ENCODE peak calls at places on chromosomes 6 and 20, in ten cellular contexts. N, L, H, Y, K, R, B, C, U and I are unnamed samples.

GRCh38 chr6:18386302-18386976 is 711 bp upstream of the RNF144B start:
- DNase-seq in C (no peak), K (no peak), U (peak), H (no peak), Y (no peak), R (peak), B (no peak), N (no peak), L (no peak), I (no peak)

GRCh38 chr6:24648276-24648675 is 2.3 kb upstream of the KIAA0319 start:
- DNase-seq in B (no peak), K (no peak), L (no peak), U (no peak), C (no peak), N (no peak), R (no peak), Y (no peak), H (no peak), I (no peak)

GRCh38 chr6:150033197-150033771 is 8.0 kb upstream of the RAET1L start:
- DNase-seq in R (peak), H (no peak), B (no peak), N (no peak), Y (no peak), L (no peak), U (no peak), C (no peak), K (no peak), I (no peak)

GRCh38 chr6:142421285-142422202 is 119.7 kb downstream of the ADGRG6 start:
- DNase-seq in U (peak), K (no peak), H (no peak), R (peak), B (no peak), L (no peak), Y (no peak), N (no peak), C (no peak), I (no peak)

GRCh38 chr20:51372966-51373365 is 169.6 kb downstream of the NFATC2 start:
- DNase-seq in U (no peak), C (no peak), H (no peak), K (no peak), B (no peak), N (no peak), L (no peak), Y (no peak), R (no peak), I (no peak)

GRCh38 chr6:22362361-22362760 is 65.5 kb upstream of the PRL start:
- DNase-seq in U (no peak), R (peak), C (no peak), Y (no peak), H (no peak), N (no peak), L (no peak), K (no peak), B (no peak), I (no peak)

GRCh38 chr6:169340395-169340794 is 86.7 kb upstream of the THBS2 start:
- DNase-seq in U (no peak), B (no peak), K (no peak), C (no peak), Y (no peak), N (no peak), L (no peak), H (no peak), R (no peak), I (no peak)

GRCh38 chr6:159075506-159076100 is 30.8 kb upstream of the TAGAP start:
- DNase-seq in Y (no peak), R (peak), H (no peak), C (peak), L (no peak), U (no peak), K (no peak), B (no peak), N (no peak), I (peak)

GRCh38 chr20:52859156-52859887 is 112.8 kb upstream of the TSHZ2 start:
- DNase-seq in K (no peak), B (no peak), C (peak), Y (no peak), N (no peak), U (peak), H (no peak), L (no peak), R (no peak), I (no peak)

GRCh38 chr20:49762940-49763766 is 49.5 kb upstream of the B4GALT5 start:
- DNase-seq in U (no peak), Y (no peak), K (no peak), C (no peak), N (no peak), R (no peak), B (no peak), L (no peak), H (no peak), I (no peak)

GRCh38 chr6:154169193-154169847 is 130.3 kb downstream of the OPRM1 start:
- DNase-seq in K (no peak), R (no peak), U (peak), L (no peak), Y (no peak), H (no peak), B (peak), N (no peak), C (no peak), I (peak)

GRCh38 chr6:152828431-152828830 is 77.8 kb downstream of the VIP start:
- DNase-seq in L (no peak), K (no peak), B (no peak), R (no peak), H (no peak), U (no peak), N (no peak), C (no peak), Y (no peak), I (no peak)

GRCh38 chr6:39339111-39339510 is 16.6 kb upstream of the KCNK16 start:
- DNase-seq in C (no peak), L (no peak), K (no peak), B (no peak), N (no peak), Y (no peak), U (no peak), R (no peak), H (no peak), I (no peak)

GRCh38 chr6:101230866-101231265 is 162.6 kb upstream of the GRIK2 start:
- DNase-seq in N (no peak), K (no peak), B (no peak), H (no peak), R (no peak), L (no peak), U (no peak), C (no peak), Y (no peak), I (no peak)

GRCh38 chr6:13488015-13488895 is 855 bp upstream of the GFOD1 start:
- DNase-seq in L (no peak), H (peak), U (peak), Y (peak), R (peak), N (no peak), B (no peak), C (peak), K (no peak), I (no peak)

GRCh38 chr20:31833931-31834521 is 11.4 kb downstream of the FOXS1 start:
- DNase-seq in L (no peak), B (no peak), Y (no peak), H (no peak), K (no peak), C (no peak), R (no peak), N (no peak), U (no peak), I (no peak)

GRCh38 chr6:73734843-73735453 is 38.9 kb downstream of the CD109 start:
- DNase-seq in H (no peak), K (no peak), L (no peak), R (no peak), N (no peak), C (no peak), Y (no peak), B (no peak), U (no peak), I (no peak)

GRCh38 chr20:36802326-36803223 is 29.0 kb upstream of the DSN1 start:
- DNase-seq in C (no peak), U (peak), H (peak), N (no peak), B (no peak), K (no peak), Y (no peak), R (peak), L (no peak), I (no peak)

GRCh38 chr6:116017546-116018276 is 43.0 kb downstream of the FRK start:
- DNase-seq in N (no peak), B (no peak), K (no peak), R (no peak), U (no peak), L (no peak), H (no peak), Y (no peak), C (no peak), I (no peak)

GRCh38 chr6:165774903-165775608 is 112.0 kb upstream of the PDE10A start:
- DNase-seq in K (no peak), U (peak), R (no peak), N (no peak), C (peak), L (no peak), Y (no peak), B (no peak), H (no peak), I (no peak)

GRCh38 chr6:137258170-137258569 is 39.0 kb upstream of the IFNGR1 start:
- DNase-seq in K (no peak), N (no peak), U (no peak), B (no peak), L (peak), H (no peak), C (no peak), R (peak), Y (no peak), I (no peak)

GRCh38 chr6:121879149-121879548 is 443.7 kb downstream of the GJA1 start:
- DNase-seq in Y (no peak), B (no peak), H (peak), U (peak), C (no peak), N (no peak), K (no peak), L (no peak), R (peak), I (no peak)

GRCh38 chr20:3194617-3195280 is 9.7 kb downstream of the DDRGK1 start:
- DNase-seq in C (no peak), B (no peak), H (no peak), L (no peak), K (no peak), N (no peak), U (no peak), R (no peak), Y (no peak), I (no peak)

GRCh38 chr6:157724138-157724537 is 98.9 kb upstream of the SNX9 start:
- DNase-seq in H (peak), Y (no peak), U (peak), R (peak), C (no peak), L (no peak), N (no peak), B (no peak), K (no peak), I (no peak)

GRCh38 chr6:111781055-111781708 is 92.1 kb downstream of the FYN start:
- DNase-seq in R (peak), U (no peak), B (no peak), N (no peak), Y (no peak), H (no peak), L (no peak), C (no peak), K (no peak), I (no peak)

GRCh38 chr6:33279257-33279695 is 2.4 kb downstream of the B3GALT4 start:
- DNase-seq in C (no peak), U (no peak), Y (no peak), L (no peak), B (no peak), R (no peak), K (no peak), H (no peak), N (no peak), I (no peak)

GRCh38 chr6:11753798-11754197 is 24.8 kb downstream of the ADTRP start:
- DNase-seq in K (no peak), C (no peak), H (no peak), L (no peak), Y (no peak), N (no peak), R (no peak), B (no peak), U (no peak), I (no peak)

GRCh38 chr6:33983109-33983475 is 162.8 kb downstream of the GRM4 start:
- DNase-seq in B (no peak), N (no peak), K (no peak), H (peak), C (no peak), Y (no peak), L (no peak), U (no peak), R (peak), I (no peak)